ENCODE peak calls at places on chromosomes 12 and 14, in four cellular contexts. K is AG09309, H is head of caudate nucleus, I is COR-L47. C is an unnamed sample.

GRCh38 chr14:97944380-97944779 is 1147.2 kb downstream of the VRK1 start:
- DNase-seq in I (no peak), K (no peak), H (no peak), C (no peak)

GRCh38 chr14:100409016-100409385 is 85.9 kb downstream of the SLC25A47 start:
- DNase-seq in H (no peak), I (no peak), K (no peak), C (no peak)

GRCh38 chr12:42213023-42213422 is 25.0 kb downstream of the YAF2 start:
- DNase-seq in H (no peak), K (no peak), I (peak; percentile 78), C (no peak)

GRCh38 chr12:46824709-46825108 is 1.1 kb downstream of the SLC38A4 start:
- DNase-seq in H (no peak), K (no peak), I (no peak), C (no peak)

GRCh38 chr12:28110329-28110728 is 79.9 kb upstream of the CCDC91 start:
- DNase-seq in H (no peak), K (no peak), I (no peak), C (no peak)

GRCh38 chr12:123998960-123999359 is 25.9 kb downstream of the ZNF664 start:
- DNase-seq in K (no peak), I (no peak), H (no peak), C (no peak)

GRCh38 chr12:112514456-112514855 is 95.7 kb downstream of the PTPN11 start:
- DNase-seq in H (no peak), I (no peak), K (no peak), C (no peak)

GRCh38 chr14:64970776-64971451 is 1.2 kb downstream of the RAB15 start:
- DNase-seq in K (no peak), I (no peak), H (no peak), C (no peak)

GRCh38 chr14:23381017-23381375 is 4.2 kb downstream of the CMTM5 start:
- DNase-seq in K (no peak), H (no peak), I (no peak), C (no peak)

GRCh38 chr12:17954788-17955187 is 135.2 kb downstream of the RERGL start:
- DNase-seq in H (no peak), I (no peak), K (peak; percentile 0), C (no peak)

GRCh38 chr14:68935761-68936209 is 43.3 kb downstream of the ACTN1 start:
- DNase-seq in I (no peak), H (no peak), K (no peak), C (no peak)

GRCh38 chr14:76262591-76262990 is 110.9 kb downstream of the GPATCH2L start:
- DNase-seq in I (no peak), H (no peak), K (no peak), C (no peak)

GRCh38 chr14:50961606-50962259 is 17.4 kb upstream of the PYGL start:
- DNase-seq in K (peak; percentile 57), I (no peak), H (no peak), C (no peak)

GRCh38 chr12:108858399-108859074 is 1.2 kb upstream of the SSH1 start:
- DNase-seq in I (no peak), H (no peak), K (no peak), C (no peak)

GRCh38 chr12:120628919-120629318 is 11.5 kb upstream of the CABP1 start:
- DNase-seq in H (no peak), I (no peak), K (no peak), C (no peak)

GRCh38 chr12:12327802-12328201 is 22.2 kb downstream of the MANSC1 start:
- DNase-seq in H (no peak), I (peak; percentile 34), K (no peak), C (no peak)

GRCh38 chr12:57046947-57047890 is 2.7 kb downstream of the MYO1A start:
- DNase-seq in I (no peak), K (no peak), H (no peak), C (no peak)

GRCh38 chr14:59483360-59483759 is 848 bp downstream of the L3HYPDH start:
- DNase-seq in K (no peak), H (peak; percentile 54), I (peak; percentile 37), C (no peak)

GRCh38 chr14:73741386-73741875 is 27.2 kb upstream of the PNMA1 start:
- DNase-seq in I (no peak), H (peak; percentile 86), K (no peak), C (peak; percentile 56)

GRCh38 chr12:49624919-49625577 is 1.7 kb downstream of the PRPF40B start:
- DNase-seq in I (no peak), H (no peak), K (no peak), C (no peak)

GRCh38 chr14:43795600-43796228 is 711.4 kb downstream of the FSCB start:
- DNase-seq in H (peak; percentile 23), K (no peak), I (no peak), C (no peak)

GRCh38 chr12:1356285-1356684 is 238.1 kb downstream of the FBXL14 start:
- DNase-seq in I (no peak), H (no peak), K (no peak), C (no peak)

GRCh38 chr12:91381309-91381804 is 198.7 kb upstream of the DCN start:
- DNase-seq in H (peak; percentile 89), I (no peak), K (peak; percentile 56), C (peak; percentile 79)

GRCh38 chr14:53354331-53354730 is 201.2 kb upstream of the DDHD1 start:
- DNase-seq in I (no peak), K (no peak), H (no peak), C (no peak)

GRCh38 chr14:49428076-49428475 is 158.1 kb downstream of the RPS29 start:
- DNase-seq in K (no peak), I (no peak), H (no peak), C (no peak)

GRCh38 chr14:106436310-106436905 is 910.0 kb downstream of the TMEM121 start:
- DNase-seq in I (peak; percentile 66), H (no peak), K (no peak), C (no peak)

GRCh38 chr14:68314642-68315041 is 478.2 kb downstream of the ZFP36L1 start:
- DNase-seq in K (no peak), H (no peak), I (no peak), C (no peak)

GRCh38 chr14:79961197-79961596 is 250.1 kb downstream of the DIO2 start:
- DNase-seq in H (no peak), K (no peak), I (no peak), C (no peak)

GRCh38 chr14:100392266-100392850 is 69.2 kb downstream of the SLC25A47 start:
- DNase-seq in H (no peak), I (no peak), K (no peak), C (no peak)

GRCh38 chr12:2250797-2251196 is 198.0 kb downstream of the CACNA1C start:
- DNase-seq in H (no peak), I (no peak), K (no peak), C (no peak)